ENCODE peak calls at places on chromosomes 4 and X, in six cellular contexts. One of them, this sample, is unnamed.
A peak's percentile ranks its signal among the peaks of the same experiment; 100 is the strongest.

GRCh38 chr4:72899214-72899613 is 170.3 kb downstream of the COX18 start:
- DNase-seq in WTC11: no peak
- DNase-seq in body of pancreas: no peak
- DNase-seq in mesothelial cell of epicardium: no peak
- DNase-seq in OCI-LY7: no peak
- DNase-seq in upper lobe of left lung: no peak
- DNase-seq in this sample: no peak

GRCh38 chrX:37685452-37686347 is at the start of gene XK:
- DNase-seq in upper lobe of left lung: peak; percentile 47
- DNase-seq in mesothelial cell of epicardium: peak; percentile 24
- DNase-seq in OCI-LY7: no peak
- DNase-seq in WTC11: peak; percentile 72
- DNase-seq in body of pancreas: peak; percentile 65
- DNase-seq in this sample: peak; percentile 37

GRCh38 chrX:20399728-20400414 is 133.2 kb upstream of the RPS6KA3 start:
- DNase-seq in OCI-LY7: no peak
- DNase-seq in upper lobe of left lung: no peak
- DNase-seq in WTC11: no peak
- DNase-seq in mesothelial cell of epicardium: no peak
- DNase-seq in body of pancreas: no peak
- DNase-seq in this sample: no peak

GRCh38 chr4:77308843-77309242 is 151.8 kb downstream of the CCNG2 start:
- DNase-seq in upper lobe of left lung: no peak
- DNase-seq in OCI-LY7: peak; percentile 50
- DNase-seq in mesothelial cell of epicardium: no peak
- DNase-seq in body of pancreas: no peak
- DNase-seq in WTC11: no peak
- DNase-seq in this sample: peak; percentile 62

GRCh38 chr4:22237846-22238513 is 277.9 kb downstream of the ADGRA3 start:
- DNase-seq in body of pancreas: no peak
- DNase-seq in OCI-LY7: no peak
- DNase-seq in WTC11: no peak
- DNase-seq in upper lobe of left lung: no peak
- DNase-seq in mesothelial cell of epicardium: no peak
- DNase-seq in this sample: no peak

GRCh38 chrX:47804315-47804714 is 32.4 kb upstream of the ZNF81 start:
- DNase-seq in mesothelial cell of epicardium: no peak
- DNase-seq in OCI-LY7: no peak
- DNase-seq in body of pancreas: no peak
- DNase-seq in upper lobe of left lung: no peak
- DNase-seq in WTC11: no peak
- DNase-seq in this sample: no peak

GRCh38 chr4:170374770-170375169 is 285.0 kb upstream of the AADAT start:
- DNase-seq in upper lobe of left lung: no peak
- DNase-seq in mesothelial cell of epicardium: no peak
- DNase-seq in OCI-LY7: peak; percentile 32
- DNase-seq in WTC11: peak; percentile 64
- DNase-seq in body of pancreas: no peak
- DNase-seq in this sample: peak; percentile 37

GRCh38 chr4:4968161-4968757 is 51.0 kb downstream of the CYTL1 start:
- DNase-seq in body of pancreas: no peak
- DNase-seq in upper lobe of left lung: no peak
- DNase-seq in OCI-LY7: no peak
- DNase-seq in mesothelial cell of epicardium: no peak
- DNase-seq in WTC11: no peak
- DNase-seq in this sample: no peak

GRCh38 chr4:81854406-81854805 is 382.7 kb upstream of the RASGEF1B start:
- DNase-seq in upper lobe of left lung: no peak
- DNase-seq in WTC11: no peak
- DNase-seq in body of pancreas: no peak
- DNase-seq in OCI-LY7: no peak
- DNase-seq in mesothelial cell of epicardium: no peak
- DNase-seq in this sample: no peak

GRCh38 chr4:48947731-48948130 is 38.3 kb upstream of the CWH43 start:
- DNase-seq in OCI-LY7: no peak
- DNase-seq in upper lobe of left lung: no peak
- DNase-seq in WTC11: no peak
- DNase-seq in body of pancreas: no peak
- DNase-seq in mesothelial cell of epicardium: no peak
- DNase-seq in this sample: no peak
- TF ChIP-seq CTCF in OCI-LY7: peak; percentile 29
- TF ChIP-seq CTCF in upper lobe of left lung: no peak
- TF ChIP-seq CTCF in WTC11: no peak
- TF ChIP-seq CTCF in body of pancreas: no peak
- TF ChIP-seq CTCF in mesothelial cell of epicardium: no peak
- TF ChIP-seq CTCF in this sample: no peak

GRCh38 chr4:113874480-113874879 is 105.0 kb downstream of the ARSJ start:
- DNase-seq in OCI-LY7: no peak
- DNase-seq in mesothelial cell of epicardium: no peak
- DNase-seq in upper lobe of left lung: no peak
- DNase-seq in body of pancreas: no peak
- DNase-seq in WTC11: no peak
- DNase-seq in this sample: no peak

GRCh38 chr4:113880240-113881028 is 99.0 kb downstream of the ARSJ start:
- DNase-seq in OCI-LY7: no peak
- DNase-seq in upper lobe of left lung: no peak
- DNase-seq in mesothelial cell of epicardium: no peak
- DNase-seq in body of pancreas: no peak
- DNase-seq in WTC11: no peak
- DNase-seq in this sample: no peak

GRCh38 chr4:113882668-113883067 is 96.8 kb downstream of the ARSJ start:
- DNase-seq in upper lobe of left lung: no peak
- DNase-seq in body of pancreas: no peak
- DNase-seq in OCI-LY7: no peak
- DNase-seq in mesothelial cell of epicardium: no peak
- DNase-seq in WTC11: no peak
- DNase-seq in this sample: peak; percentile 17

GRCh38 chr4:113881256-113881655 is 98.2 kb downstream of the ARSJ start:
- DNase-seq in upper lobe of left lung: no peak
- DNase-seq in WTC11: no peak
- DNase-seq in mesothelial cell of epicardium: no peak
- DNase-seq in body of pancreas: no peak
- DNase-seq in OCI-LY7: no peak
- DNase-seq in this sample: peak; percentile 40

DNA sequence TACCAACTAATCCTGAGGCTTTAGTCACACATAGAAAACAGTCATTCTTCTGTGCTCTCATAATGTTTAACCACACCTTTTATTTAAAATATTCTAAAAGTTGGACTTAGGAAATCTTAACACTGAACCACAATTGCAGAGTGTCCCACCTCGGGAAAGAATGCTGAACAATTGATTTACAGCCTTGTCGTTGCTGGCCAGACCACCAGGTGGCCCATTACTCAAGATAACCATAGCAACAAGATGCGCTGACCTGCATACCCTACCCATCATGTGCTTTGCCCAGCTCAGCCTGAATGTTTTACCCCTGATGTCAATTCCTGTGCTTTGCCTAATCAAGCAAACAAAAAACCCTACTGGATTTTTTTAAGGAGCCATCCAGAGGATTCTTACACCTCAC is 100.7 kb downstream of the ARSJ start:
- DNase-seq in OCI-LY7: peak; percentile 27
- DNase-seq in mesothelial cell of epicardium: no peak
- DNase-seq in upper lobe of left lung: no peak
- DNase-seq in WTC11: peak; percentile 71
- DNase-seq in body of pancreas: no peak
- DNase-seq in this sample: peak; percentile 20
- TF ChIP-seq CTCF in OCI-LY7: peak; percentile 71
- TF ChIP-seq CTCF in mesothelial cell of epicardium: peak; percentile 43
- TF ChIP-seq CTCF in upper lobe of left lung: no peak
- TF ChIP-seq CTCF in WTC11: peak; percentile 31
- TF ChIP-seq CTCF in body of pancreas: no peak
- TF ChIP-seq CTCF in this sample: no peak

GRCh38 chr4:169185133-169185956 is 85.4 kb downstream of the SH3RF1 start:
- DNase-seq in mesothelial cell of epicardium: no peak
- DNase-seq in WTC11: no peak
- DNase-seq in OCI-LY7: no peak
- DNase-seq in upper lobe of left lung: peak; percentile 22
- DNase-seq in body of pancreas: no peak
- DNase-seq in this sample: no peak
- TF ChIP-seq CTCF in mesothelial cell of epicardium: no peak
- TF ChIP-seq CTCF in WTC11: no peak
- TF ChIP-seq CTCF in OCI-LY7: no peak
- TF ChIP-seq CTCF in upper lobe of left lung: no peak
- TF ChIP-seq CTCF in body of pancreas: no peak
- TF ChIP-seq CTCF in this sample: no peak

GRCh38 chr4:182695009-182695408 is 222.2 kb downstream of the DCTD start:
- DNase-seq in OCI-LY7: no peak
- DNase-seq in mesothelial cell of epicardium: no peak
- DNase-seq in upper lobe of left lung: no peak
- DNase-seq in body of pancreas: no peak
- DNase-seq in WTC11: no peak
- DNase-seq in this sample: no peak
- TF ChIP-seq CTCF in OCI-LY7: no peak
- TF ChIP-seq CTCF in mesothelial cell of epicardium: no peak
- TF ChIP-seq CTCF in upper lobe of left lung: no peak
- TF ChIP-seq CTCF in body of pancreas: no peak
- TF ChIP-seq CTCF in WTC11: no peak
- TF ChIP-seq CTCF in this sample: no peak

GRCh38 chr4:111798840-111799239 is 346.4 kb upstream of the FAM241A start:
- DNase-seq in OCI-LY7: no peak
- DNase-seq in WTC11: no peak
- DNase-seq in mesothelial cell of epicardium: no peak
- DNase-seq in body of pancreas: no peak
- DNase-seq in upper lobe of left lung: no peak
- DNase-seq in this sample: peak; percentile 25
- TF ChIP-seq CTCF in OCI-LY7: peak; percentile 47
- TF ChIP-seq CTCF in WTC11: peak; percentile 29
- TF ChIP-seq CTCF in mesothelial cell of epicardium: no peak
- TF ChIP-seq CTCF in body of pancreas: no peak
- TF ChIP-seq CTCF in upper lobe of left lung: no peak
- TF ChIP-seq CTCF in this sample: peak; percentile 29

DNA sequence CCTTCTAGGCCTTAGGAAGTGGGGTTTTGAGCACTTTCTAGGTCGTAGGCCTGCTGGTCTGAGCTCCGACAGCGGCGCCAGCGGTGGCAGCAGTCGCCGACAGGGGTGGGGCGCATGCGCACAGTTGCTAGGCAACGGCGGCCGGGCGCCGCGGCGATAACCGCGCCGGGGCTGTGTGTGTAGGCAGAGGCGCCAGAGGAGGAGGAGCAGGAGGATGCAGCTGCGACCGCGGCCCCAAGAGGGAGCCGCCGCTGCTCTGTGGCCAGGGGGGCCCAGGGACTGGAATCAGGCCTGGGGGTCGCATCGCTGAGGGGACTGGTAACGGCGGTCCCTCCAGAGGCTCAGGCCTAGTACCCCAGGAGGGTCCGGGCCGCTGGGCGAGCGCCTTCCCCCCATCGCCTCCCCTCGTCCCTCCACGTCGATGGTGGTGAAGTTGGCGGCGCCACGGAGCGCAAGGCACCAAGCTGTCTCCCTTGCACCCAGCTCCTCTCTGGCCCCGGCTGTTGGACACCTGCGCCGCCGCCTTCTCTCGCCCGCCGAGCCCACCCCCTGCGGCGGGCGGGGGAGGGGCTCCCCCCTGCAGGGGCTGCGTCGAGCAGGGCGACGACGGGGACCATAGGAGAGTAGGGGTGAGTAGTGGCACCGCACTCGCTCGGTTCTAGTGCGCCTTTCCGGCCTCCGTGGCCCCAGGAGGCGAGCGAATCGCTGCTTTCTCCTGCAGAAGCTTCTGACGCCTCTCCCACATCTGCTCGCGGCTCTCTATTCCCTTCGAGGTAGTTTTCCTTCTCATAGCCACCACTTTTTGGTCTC is 58.6 kb upstream of the ZC4H2 start:
- DNase-seq in WTC11: peak; percentile 85
- DNase-seq in OCI-LY7: peak; percentile 87
- DNase-seq in upper lobe of left lung: peak; percentile 70
- DNase-seq in body of pancreas: peak; percentile 76
- DNase-seq in mesothelial cell of epicardium: peak; percentile 77
- DNase-seq in this sample: no peak
- TF ChIP-seq CTCF in WTC11: no peak
- TF ChIP-seq CTCF in OCI-LY7: peak; percentile 62
- TF ChIP-seq CTCF in upper lobe of left lung: peak; percentile 54
- TF ChIP-seq CTCF in body of pancreas: no peak
- TF ChIP-seq CTCF in mesothelial cell of epicardium: no peak
- TF ChIP-seq CTCF in this sample: no peak

GRCh38 chr4:2787230-2788100 is 5.4 kb upstream of the SH3BP2 start:
- DNase-seq in upper lobe of left lung: peak; percentile 72
- DNase-seq in body of pancreas: no peak
- DNase-seq in OCI-LY7: peak; percentile 72
- DNase-seq in mesothelial cell of epicardium: no peak
- DNase-seq in WTC11: peak; percentile 19
- DNase-seq in this sample: no peak
- TF ChIP-seq CTCF in upper lobe of left lung: no peak
- TF ChIP-seq CTCF in body of pancreas: no peak
- TF ChIP-seq CTCF in OCI-LY7: peak; percentile 63
- TF ChIP-seq CTCF in mesothelial cell of epicardium: no peak
- TF ChIP-seq CTCF in WTC11: no peak
- TF ChIP-seq CTCF in this sample: no peak